ENCODE peak calls at places on chromosomes 5 and 9, in four cellular contexts. One of them, this sample, is unnamed.

GRCh38 chr9:97853056-97853843 is at the start of gene FOXE1:
- DNase-seq in astrocyte: no peak
- DNase-seq in HL-60: no peak
- DNase-seq in AG04449: no peak
- DNase-seq in this sample: no peak

GRCh38 chr9:8365466-8366160 is 566.0 kb upstream of the DMAC1 start:
- DNase-seq in HL-60: no peak
- DNase-seq in AG04449: no peak
- DNase-seq in astrocyte: peak
- DNase-seq in this sample: no peak

GRCh38 chr9:106885451-106885850 is 22.5 kb downstream of the ZNF462 start:
- DNase-seq in HL-60: no peak
- DNase-seq in astrocyte: peak
- DNase-seq in AG04449: no peak
- DNase-seq in this sample: peak

GRCh38 chr5:24365406-24365805 is 279.4 kb downstream of the CDH10 start:
- DNase-seq in AG04449: no peak
- DNase-seq in astrocyte: peak
- DNase-seq in HL-60: no peak
- DNase-seq in this sample: no peak

GRCh38 chr9:11086561-11086960 is 473.8 kb upstream of the PTPRD start:
- DNase-seq in astrocyte: peak
- DNase-seq in AG04449: no peak
- DNase-seq in HL-60: no peak
- DNase-seq in this sample: no peak

GRCh38 chr5:33343661-33344327 is 97.0 kb upstream of the TARS1 start:
- DNase-seq in AG04449: peak
- DNase-seq in astrocyte: peak
- DNase-seq in HL-60: no peak
- DNase-seq in this sample: peak

GRCh38 chr5:178832618-178833201 is 27.0 kb upstream of the ZNF354B start:
- DNase-seq in AG04449: no peak
- DNase-seq in astrocyte: no peak
- DNase-seq in HL-60: no peak
- DNase-seq in this sample: no peak

GRCh38 chr5:130333089-130333488 is 428.8 kb downstream of the CHSY3 start:
- DNase-seq in astrocyte: peak
- DNase-seq in AG04449: peak
- DNase-seq in HL-60: no peak
- DNase-seq in this sample: peak

GRCh38 chr5:1929108-1929991 is 46.6 kb upstream of the IRX4 start:
- DNase-seq in HL-60: no peak
- DNase-seq in astrocyte: no peak
- DNase-seq in AG04449: no peak
- DNase-seq in this sample: no peak

GRCh38 chr5:9698125-9698848 is 68.1 kb upstream of the TAS2R1 start:
- DNase-seq in AG04449: peak
- DNase-seq in HL-60: no peak
- DNase-seq in astrocyte: peak
- DNase-seq in this sample: peak

GRCh38 chr5:39049298-39049697 is 24.9 kb downstream of the RICTOR start:
- DNase-seq in AG04449: no peak
- DNase-seq in HL-60: no peak
- DNase-seq in astrocyte: no peak
- DNase-seq in this sample: no peak

GRCh38 chr5:92800360-92800759 is 780.7 kb downstream of the NR2F1-AS1 start:
- DNase-seq in HL-60: no peak
- DNase-seq in AG04449: peak
- DNase-seq in astrocyte: peak
- DNase-seq in this sample: peak

GRCh38 chr9:137222190-137223077 is at the start of gene RNF208:
- DNase-seq in HL-60: no peak
- DNase-seq in AG04449: no peak
- DNase-seq in astrocyte: no peak
- DNase-seq in this sample: no peak

GRCh38 chr5:125203039-125203438 is 456.6 kb upstream of the ZNF608 start:
- DNase-seq in HL-60: no peak
- DNase-seq in astrocyte: no peak
- DNase-seq in AG04449: no peak
- DNase-seq in this sample: no peak

GRCh38 chr5:72523960-72524582 is 16.9 kb upstream of the ZNF366 start:
- DNase-seq in AG04449: peak
- DNase-seq in HL-60: no peak
- DNase-seq in astrocyte: peak
- DNase-seq in this sample: peak

GRCh38 chr5:168269950-168270349 is 21.5 kb upstream of the WWC1 start:
- DNase-seq in HL-60: no peak
- DNase-seq in AG04449: no peak
- DNase-seq in astrocyte: no peak
- DNase-seq in this sample: no peak

GRCh38 chr5:148020247-148020646 is 43.5 kb upstream of the SPINK5 start:
- DNase-seq in HL-60: no peak
- DNase-seq in astrocyte: no peak
- DNase-seq in AG04449: no peak
- DNase-seq in this sample: no peak

GRCh38 chr5:180804129-180804601 is 1.6 kb upstream of the MGAT1 start:
- DNase-seq in astrocyte: no peak
- DNase-seq in HL-60: no peak
- DNase-seq in AG04449: no peak
- DNase-seq in this sample: no peak

GRCh38 chr9:84500218-84500617 is 159.7 kb upstream of the SLC28A3 start:
- DNase-seq in HL-60: no peak
- DNase-seq in astrocyte: no peak
- DNase-seq in AG04449: no peak
- DNase-seq in this sample: no peak

GRCh38 chr9:14652729-14653377 is 40.4 kb downstream of the ZDHHC21 start:
- DNase-seq in AG04449: no peak
- DNase-seq in HL-60: no peak
- DNase-seq in astrocyte: peak
- DNase-seq in this sample: no peak

GRCh38 chr9:117412006-117412715 is 2.7 kb downstream of the ASTN2 start:
- DNase-seq in HL-60: no peak
- DNase-seq in astrocyte: no peak
- DNase-seq in AG04449: no peak
- DNase-seq in this sample: no peak

GRCh38 chr9:87135074-87135473 is 187.8 kb upstream of the GAS1 start:
- DNase-seq in AG04449: no peak
- DNase-seq in astrocyte: no peak
- DNase-seq in HL-60: no peak
- DNase-seq in this sample: no peak

GRCh38 chr5:90421136-90421535 is 11.6 kb upstream of the CETN3 start:
- DNase-seq in astrocyte: no peak
- DNase-seq in AG04449: no peak
- DNase-seq in HL-60: no peak
- DNase-seq in this sample: peak

GRCh38 chr5:141326088-141326854 is 4.0 kb upstream of the PCDHGA1 start:
- DNase-seq in HL-60: no peak
- DNase-seq in astrocyte: peak
- DNase-seq in AG04449: no peak
- DNase-seq in this sample: peak

GRCh38 chr9:38008168-38009034 is 60.6 kb downstream of the SHB start:
- DNase-seq in astrocyte: peak
- DNase-seq in HL-60: peak
- DNase-seq in AG04449: no peak
- DNase-seq in this sample: peak

GRCh38 chr5:61768692-61769281 is 436.7 kb downstream of the ZSWIM6 start:
- DNase-seq in HL-60: no peak
- DNase-seq in AG04449: no peak
- DNase-seq in astrocyte: no peak
- DNase-seq in this sample: no peak

GRCh38 chr9:14212116-14212515 is 101.8 kb downstream of the NFIB start:
- DNase-seq in astrocyte: peak
- DNase-seq in AG04449: no peak
- DNase-seq in HL-60: no peak
- DNase-seq in this sample: no peak

GRCh38 chr9:104923289-104923688 is 4.7 kb downstream of the ABCA1 start:
- DNase-seq in HL-60: no peak
- DNase-seq in astrocyte: peak
- DNase-seq in AG04449: peak
- DNase-seq in this sample: peak

GRCh38 chr9:96482471-96482870 is 32.5 kb downstream of the HABP4 start:
- DNase-seq in HL-60: no peak
- DNase-seq in astrocyte: no peak
- DNase-seq in AG04449: no peak
- DNase-seq in this sample: no peak

GRCh38 chr9:36484124-36484523 is 84.1 kb upstream of the RNF38 start:
- DNase-seq in astrocyte: no peak
- DNase-seq in HL-60: no peak
- DNase-seq in AG04449: no peak
- DNase-seq in this sample: no peak

GRCh38 chr5:102765350-102765749 is 10.2 kb downstream of the PAM start:
- DNase-seq in astrocyte: no peak
- DNase-seq in AG04449: no peak
- DNase-seq in HL-60: no peak
- DNase-seq in this sample: no peak

DNA sequence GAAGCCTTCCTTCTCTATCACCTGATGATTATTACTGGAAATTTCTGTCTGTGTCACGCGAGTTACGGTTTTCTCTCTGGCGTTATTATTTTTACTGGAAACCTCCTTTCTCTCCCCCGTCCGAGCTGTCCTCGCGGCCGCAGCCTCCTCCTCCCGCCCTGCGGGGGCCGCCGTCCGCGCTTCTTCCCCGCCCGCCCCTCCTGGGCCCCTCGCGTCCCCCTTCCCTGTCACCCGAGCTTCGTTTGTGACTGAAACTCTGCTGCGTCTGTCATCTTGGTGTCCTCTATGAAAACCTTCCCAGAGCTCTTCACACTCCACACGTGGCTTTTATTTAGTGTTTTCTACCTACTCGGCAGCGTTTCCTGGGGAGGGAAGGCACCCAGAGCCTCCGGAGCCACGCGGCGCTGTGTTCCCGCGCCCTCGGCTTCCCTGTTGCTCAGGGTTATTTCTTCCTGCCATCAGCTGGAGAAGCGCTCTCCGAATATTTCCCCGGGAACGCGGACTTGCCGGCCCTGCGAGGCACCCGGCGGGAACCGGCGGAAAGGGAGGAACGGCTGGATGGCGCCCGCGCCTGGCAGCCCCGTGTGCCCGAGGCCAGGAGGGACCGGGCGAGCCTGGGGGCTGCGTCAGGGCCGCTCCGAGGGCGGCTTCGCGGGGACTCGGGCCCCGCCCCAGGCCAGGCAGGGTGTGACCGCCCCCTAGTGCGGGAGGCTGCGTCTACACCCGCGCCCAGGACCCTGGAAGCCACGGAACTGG is 33.9 kb downstream of the TRIP13 start:
- DNase-seq in AG04449: no peak
- DNase-seq in HL-60: no peak
- DNase-seq in astrocyte: peak
- DNase-seq in this sample: peak
- TF ChIP-seq CTCF in AG04449: peak
- TF ChIP-seq CTCF in HL-60: no peak
- TF ChIP-seq CTCF in astrocyte: no peak
- TF ChIP-seq CTCF in this sample: peak

GRCh38 chr9:114754574-114754973 is 51.3 kb downstream of the TNFSF15 start:
- DNase-seq in astrocyte: no peak
- DNase-seq in HL-60: no peak
- DNase-seq in AG04449: no peak
- DNase-seq in this sample: no peak
- H3K4me3 ChIP-seq in astrocyte: no peak
- H3K4me3 ChIP-seq in HL-60: no peak
- H3K4me3 ChIP-seq in AG04449: no peak
- H3K4me3 ChIP-seq in this sample: no peak

GRCh38 chr9:81465468-81466002 is 223.8 kb downstream of the TLE1 start:
- DNase-seq in AG04449: no peak
- DNase-seq in HL-60: no peak
- DNase-seq in astrocyte: no peak
- DNase-seq in this sample: no peak
- TF ChIP-seq CTCF in AG04449: no peak
- TF ChIP-seq CTCF in HL-60: no peak
- TF ChIP-seq CTCF in astrocyte: no peak
- TF ChIP-seq CTCF in this sample: peak

DNA sequence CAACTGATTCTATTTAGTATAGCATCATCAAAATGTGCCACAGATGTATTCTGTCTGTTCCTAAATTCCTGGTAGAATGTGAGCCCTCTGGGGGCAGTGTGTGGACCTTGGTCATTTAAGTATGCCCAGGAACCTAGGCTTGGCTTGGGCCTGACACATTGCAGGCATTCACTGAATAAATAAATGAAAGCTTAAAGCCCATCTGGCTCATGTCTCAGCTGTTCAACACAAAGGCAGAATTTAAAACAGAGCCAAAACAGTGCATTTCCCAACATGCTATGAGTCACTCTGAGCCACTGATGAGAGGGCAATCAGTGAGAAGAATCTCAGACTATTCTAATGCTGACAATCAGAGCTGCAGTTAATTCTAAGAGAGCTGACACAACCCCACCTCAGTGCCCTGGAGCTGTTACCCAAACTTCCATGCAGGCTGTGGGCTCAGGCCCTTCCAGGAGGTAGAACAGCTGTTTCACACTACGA is 8.1 kb downstream of the FAM193B start:
- DNase-seq in astrocyte: peak
- DNase-seq in AG04449: peak
- DNase-seq in HL-60: no peak
- DNase-seq in this sample: peak
- H3K4me3 ChIP-seq in astrocyte: no peak
- H3K4me3 ChIP-seq in AG04449: no peak
- H3K4me3 ChIP-seq in HL-60: no peak
- H3K4me3 ChIP-seq in this sample: no peak

DNA sequence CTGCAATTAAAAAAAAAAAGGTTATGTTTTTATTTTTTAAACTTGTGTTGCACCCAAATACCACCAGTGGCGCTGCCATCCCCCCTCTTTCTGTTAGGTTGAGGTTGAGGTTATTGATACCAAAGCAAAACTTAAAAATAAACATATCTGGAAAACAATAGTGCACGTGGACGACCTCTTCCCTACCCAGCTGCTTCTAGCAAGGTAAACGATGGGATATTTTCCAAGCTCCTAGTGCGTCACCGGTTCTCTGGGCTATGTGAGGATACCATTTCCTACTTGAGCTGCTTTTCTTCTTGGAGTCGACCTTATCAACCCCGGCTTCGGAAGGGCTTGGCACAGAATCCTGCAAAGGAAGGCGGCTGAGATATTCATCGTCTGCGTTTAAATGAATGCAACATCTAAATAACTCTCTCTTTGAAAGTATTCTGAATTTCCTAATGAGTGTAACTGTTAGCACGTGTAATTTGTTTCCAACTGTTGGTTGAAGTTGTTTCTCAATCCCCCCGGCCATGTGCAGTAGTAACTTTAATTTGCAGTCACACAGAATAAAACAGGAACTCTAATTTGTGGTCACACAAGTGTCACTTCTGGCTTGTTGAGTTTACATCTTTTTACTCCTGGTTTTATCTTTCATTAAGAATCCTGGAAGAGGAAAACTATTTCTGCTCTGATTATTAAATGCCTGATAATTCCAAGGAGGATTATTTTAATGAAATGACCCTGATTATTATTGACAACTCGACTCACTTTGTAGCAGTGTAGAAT is 993 bp downstream of the SCAMP1 start:
- DNase-seq in astrocyte: peak
- DNase-seq in HL-60: peak
- DNase-seq in AG04449: no peak
- DNase-seq in this sample: peak
- TF ChIP-seq CTCF in astrocyte: no peak
- TF ChIP-seq CTCF in HL-60: no peak
- TF ChIP-seq CTCF in AG04449: no peak
- TF ChIP-seq CTCF in this sample: peak